ENCODE peak calls at places on chromosomes 1 and 21, in seven cellular contexts. One of them, this sample, is unnamed.

GRCh38 chr1:22508329-22508728 is 55.0 kb upstream of the EPHA8 start:
- DNase-seq in H7: no peak
- DNase-seq in COR-L47: no peak
- DNase-seq in CD4-positive, alpha-beta T cell: no peak
- DNase-seq in GM12891: no peak
- DNase-seq in GM23248: no peak
- DNase-seq in NT2/D1: no peak
- DNase-seq in this sample: no peak

GRCh38 chr1:224430511-224431113 is 4.0 kb downstream of the WDR26 start:
- DNase-seq in H7: no peak
- DNase-seq in COR-L47: no peak
- DNase-seq in CD4-positive, alpha-beta T cell: peak
- DNase-seq in GM12891: no peak
- DNase-seq in GM23248: peak
- DNase-seq in NT2/D1: no peak
- DNase-seq in this sample: no peak

GRCh38 chr1:119554188-119554587 is 47.2 kb downstream of the HSD3B1 start:
- DNase-seq in H7: no peak
- DNase-seq in COR-L47: peak
- DNase-seq in CD4-positive, alpha-beta T cell: no peak
- DNase-seq in GM12891: no peak
- DNase-seq in GM23248: peak
- DNase-seq in NT2/D1: no peak
- DNase-seq in this sample: no peak

GRCh38 chr1:193120604-193121166 is 1.1 kb upstream of the CDC73 start:
- DNase-seq in H7: no peak
- DNase-seq in COR-L47: no peak
- DNase-seq in CD4-positive, alpha-beta T cell: no peak
- DNase-seq in GM12891: no peak
- DNase-seq in GM23248: no peak
- DNase-seq in NT2/D1: no peak
- DNase-seq in this sample: no peak

GRCh38 chr1:39955547-39956539 is 898 bp downstream of the MFSD2A start:
- DNase-seq in H7: peak
- DNase-seq in COR-L47: peak
- DNase-seq in CD4-positive, alpha-beta T cell: peak
- DNase-seq in GM12891: peak
- DNase-seq in GM23248: peak
- DNase-seq in NT2/D1: no peak
- DNase-seq in this sample: no peak

GRCh38 chr1:189605236-189605635 is 872.4 kb downstream of the BRINP3 start:
- DNase-seq in H7: no peak
- DNase-seq in COR-L47: no peak
- DNase-seq in CD4-positive, alpha-beta T cell: no peak
- DNase-seq in GM12891: no peak
- DNase-seq in GM23248: no peak
- DNase-seq in NT2/D1: no peak
- DNase-seq in this sample: no peak

GRCh38 chr1:228958121-228958520 is 222.8 kb downstream of the RHOU start:
- DNase-seq in H7: no peak
- DNase-seq in COR-L47: no peak
- DNase-seq in CD4-positive, alpha-beta T cell: no peak
- DNase-seq in GM12891: no peak
- DNase-seq in GM23248: no peak
- DNase-seq in NT2/D1: no peak
- DNase-seq in this sample: no peak

GRCh38 chr1:53110370-53111072 is 31.9 kb downstream of the SLC1A7 start:
- DNase-seq in H7: no peak
- DNase-seq in COR-L47: no peak
- DNase-seq in CD4-positive, alpha-beta T cell: no peak
- DNase-seq in GM12891: no peak
- DNase-seq in GM23248: peak
- DNase-seq in NT2/D1: no peak
- DNase-seq in this sample: peak

GRCh38 chr1:209808059-209808494 is 2.1 kb upstream of the IRF6 start:
- DNase-seq in H7: no peak
- DNase-seq in COR-L47: peak
- DNase-seq in CD4-positive, alpha-beta T cell: no peak
- DNase-seq in GM12891: no peak
- DNase-seq in GM23248: peak
- DNase-seq in NT2/D1: no peak
- DNase-seq in this sample: peak

GRCh38 chr1:160826546-160826945 is 30.6 kb downstream of the LY9 start:
- DNase-seq in H7: no peak
- DNase-seq in COR-L47: no peak
- DNase-seq in CD4-positive, alpha-beta T cell: no peak
- DNase-seq in GM12891: no peak
- DNase-seq in GM23248: no peak
- DNase-seq in NT2/D1: no peak
- DNase-seq in this sample: no peak

GRCh38 chr1:3668585-3669300 is 16.4 kb downstream of the TP73 start:
- DNase-seq in H7: peak
- DNase-seq in COR-L47: peak
- DNase-seq in CD4-positive, alpha-beta T cell: no peak
- DNase-seq in GM12891: no peak
- DNase-seq in GM23248: peak
- DNase-seq in NT2/D1: no peak
- DNase-seq in this sample: peak

GRCh38 chr21:42678118-42678430 is 24.7 kb downstream of the PDE9A start:
- DNase-seq in H7: no peak
- DNase-seq in COR-L47: peak
- DNase-seq in CD4-positive, alpha-beta T cell: no peak
- DNase-seq in GM12891: no peak
- DNase-seq in GM23248: no peak
- DNase-seq in NT2/D1: no peak
- DNase-seq in this sample: no peak

GRCh38 chr1:170661646-170662411 is 2.1 kb upstream of the PRRX1 start:
- DNase-seq in H7: peak
- DNase-seq in COR-L47: no peak
- DNase-seq in CD4-positive, alpha-beta T cell: no peak
- DNase-seq in GM12891: no peak
- DNase-seq in GM23248: peak
- DNase-seq in NT2/D1: peak
- DNase-seq in this sample: no peak

GRCh38 chr1:32014199-32014936 is 700 bp downstream of the KHDRBS1 start:
- DNase-seq in H7: peak
- DNase-seq in COR-L47: no peak
- DNase-seq in CD4-positive, alpha-beta T cell: peak
- DNase-seq in GM12891: no peak
- DNase-seq in GM23248: peak
- DNase-seq in NT2/D1: no peak
- DNase-seq in this sample: peak

GRCh38 chr21:29470397-29470796 is 171.7 kb downstream of the BACH1 start:
- DNase-seq in H7: no peak
- DNase-seq in COR-L47: no peak
- DNase-seq in CD4-positive, alpha-beta T cell: no peak
- DNase-seq in GM12891: no peak
- DNase-seq in GM23248: no peak
- DNase-seq in NT2/D1: no peak
- DNase-seq in this sample: no peak

GRCh38 chr21:42124826-42125570 is 53.9 kb downstream of the UMODL1 start:
- DNase-seq in H7: no peak
- DNase-seq in COR-L47: no peak
- DNase-seq in CD4-positive, alpha-beta T cell: no peak
- DNase-seq in GM12891: no peak
- DNase-seq in GM23248: no peak
- DNase-seq in NT2/D1: no peak
- DNase-seq in this sample: no peak

This sample was measured in lower lobe of right lung.